ENCODE peak calls at places on chromosomes 7 and 10, in six cellular contexts. One of them, this sample, is unnamed. For H3K9me3, the result is how much of the 10 kb centered on the place peaks cover.

GRCh38 chr7:114554781-114555537 is 140.3 kb downstream of the FOXP2 start:
- DNase-seq in IMR-90: peak
- DNase-seq in Panc1: no peak
- DNase-seq in neuronal stem cell: no peak
- DNase-seq in heart right ventricle: no peak
- DNase-seq in ovary: no peak
- DNase-seq in this sample: no peak

GRCh38 chr10:122521011-122521410 is 39.5 kb upstream of the DMBT1 start:
- DNase-seq in ovary: no peak
- DNase-seq in IMR-90: no peak
- DNase-seq in neuronal stem cell: no peak
- DNase-seq in heart right ventricle: no peak
- DNase-seq in Panc1: no peak
- DNase-seq in this sample: no peak

GRCh38 chr7:68384581-68384980 is 1213.7 kb upstream of the AUTS2 start:
- DNase-seq in IMR-90: no peak
- DNase-seq in ovary: no peak
- DNase-seq in heart right ventricle: no peak
- DNase-seq in Panc1: no peak
- DNase-seq in neuronal stem cell: no peak
- DNase-seq in this sample: no peak

GRCh38 chr7:107236857-107237256 is 68.1 kb downstream of the HBP1 start:
- DNase-seq in IMR-90: peak
- DNase-seq in heart right ventricle: no peak
- DNase-seq in ovary: no peak
- DNase-seq in Panc1: no peak
- DNase-seq in neuronal stem cell: no peak
- DNase-seq in this sample: no peak

GRCh38 chr7:151115121-151115835 is 29.0 kb downstream of the AGAP3 start:
- DNase-seq in IMR-90: peak
- DNase-seq in Panc1: no peak
- DNase-seq in ovary: no peak
- DNase-seq in neuronal stem cell: no peak
- DNase-seq in heart right ventricle: no peak
- DNase-seq in this sample: no peak

GRCh38 chr7:44162785-44163395 is 21.8 kb upstream of the MYL7 start:
- DNase-seq in IMR-90: no peak
- DNase-seq in Panc1: no peak
- DNase-seq in ovary: no peak
- DNase-seq in heart right ventricle: no peak
- DNase-seq in neuronal stem cell: no peak
- DNase-seq in this sample: no peak

GRCh38 chr7:47553309-47553708 is 28.6 kb downstream of the TNS3 start:
- DNase-seq in heart right ventricle: no peak
- DNase-seq in ovary: no peak
- DNase-seq in neuronal stem cell: no peak
- DNase-seq in Panc1: no peak
- DNase-seq in IMR-90: peak
- DNase-seq in this sample: no peak

GRCh38 chr7:64867863-64868440 is 35.1 kb upstream of the ZNF273 start:
- DNase-seq in heart right ventricle: no peak
- DNase-seq in ovary: no peak
- DNase-seq in Panc1: no peak
- DNase-seq in IMR-90: no peak
- DNase-seq in neuronal stem cell: no peak
- DNase-seq in this sample: no peak

GRCh38 chr10:115417585-115418265 is 324.6 kb downstream of the ATRNL1 start:
- DNase-seq in heart right ventricle: no peak
- DNase-seq in Panc1: peak
- DNase-seq in IMR-90: peak
- DNase-seq in ovary: no peak
- DNase-seq in neuronal stem cell: peak
- DNase-seq in this sample: no peak

GRCh38 chr10:78634835-78635234 is 433.9 kb upstream of the ZMIZ1 start:
- DNase-seq in heart right ventricle: no peak
- DNase-seq in ovary: no peak
- DNase-seq in Panc1: peak
- DNase-seq in neuronal stem cell: no peak
- DNase-seq in IMR-90: peak
- DNase-seq in this sample: no peak
- H3K9me3 ChIP-seq in heart right ventricle: under half
- H3K9me3 ChIP-seq in ovary: under half
- H3K9me3 ChIP-seq in Panc1: under half
- H3K9me3 ChIP-seq in neuronal stem cell: under half
- H3K9me3 ChIP-seq in IMR-90: under half
- H3K9me3 ChIP-seq in this sample: under half

DNA sequence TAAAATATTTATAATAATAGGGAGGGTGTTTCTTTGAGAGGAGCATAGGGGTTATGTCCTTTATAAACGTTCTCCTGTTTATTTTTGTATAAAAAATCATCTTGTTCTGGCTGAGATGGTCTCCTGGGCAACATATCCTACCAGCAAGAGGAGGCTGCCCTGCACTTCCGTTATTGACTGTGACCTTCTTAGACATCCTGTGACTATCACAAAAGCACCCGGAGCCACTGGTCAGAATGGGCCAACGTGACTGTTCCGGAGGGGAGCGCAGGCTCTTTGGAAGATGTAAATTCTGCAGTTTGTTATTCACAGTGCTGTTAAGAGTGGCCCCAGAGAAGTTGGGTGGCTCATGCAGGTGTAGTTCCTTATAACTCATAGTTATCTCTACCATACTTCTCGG is 667.4 kb upstream of the FOXK1 start:
- DNase-seq in Panc1: no peak
- DNase-seq in neuronal stem cell: no peak
- DNase-seq in ovary: no peak
- DNase-seq in heart right ventricle: no peak
- DNase-seq in IMR-90: no peak
- DNase-seq in this sample: no peak
- H3K9me3 ChIP-seq in Panc1: under half
- H3K9me3 ChIP-seq in neuronal stem cell: under half
- H3K9me3 ChIP-seq in ovary: under half
- H3K9me3 ChIP-seq in heart right ventricle: under half
- H3K9me3 ChIP-seq in IMR-90: under half
- H3K9me3 ChIP-seq in this sample: under half

DNA sequence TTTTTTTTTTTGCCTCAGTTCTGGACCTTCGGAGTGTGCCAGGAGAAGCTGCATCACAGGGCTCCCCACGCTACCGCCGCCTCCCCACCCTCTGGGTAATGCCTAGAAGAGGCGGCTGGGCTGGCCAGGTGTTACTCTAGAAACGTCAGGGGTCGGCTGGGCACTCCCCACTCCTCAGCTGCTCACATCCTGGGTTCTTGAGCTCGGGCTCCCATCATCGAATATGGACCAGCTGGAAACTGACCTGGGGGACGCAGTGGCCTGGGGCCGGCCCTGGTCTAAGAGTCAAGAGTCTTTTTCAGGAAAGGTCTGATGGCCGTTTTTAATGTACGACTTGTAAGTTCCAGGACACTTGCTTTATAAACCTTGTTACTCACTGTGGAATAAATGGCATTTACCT is 326.5 kb downstream of the WDR37 start:
- DNase-seq in Panc1: no peak
- DNase-seq in neuronal stem cell: no peak
- DNase-seq in heart right ventricle: no peak
- DNase-seq in IMR-90: no peak
- DNase-seq in ovary: no peak
- DNase-seq in this sample: no peak
- H3K9me3 ChIP-seq in Panc1: under half
- H3K9me3 ChIP-seq in neuronal stem cell: under half
- H3K9me3 ChIP-seq in heart right ventricle: under half
- H3K9me3 ChIP-seq in IMR-90: under half
- H3K9me3 ChIP-seq in ovary: under half
- H3K9me3 ChIP-seq in this sample: under half

GRCh38 chr10:121326905-121327304 is 271.3 kb downstream of the FGFR2 start:
- DNase-seq in Panc1: no peak
- DNase-seq in IMR-90: no peak
- DNase-seq in neuronal stem cell: no peak
- DNase-seq in heart right ventricle: no peak
- DNase-seq in ovary: no peak
- DNase-seq in this sample: no peak
- H3K9me3 ChIP-seq in Panc1: under half
- H3K9me3 ChIP-seq in IMR-90: under half
- H3K9me3 ChIP-seq in neuronal stem cell: under half
- H3K9me3 ChIP-seq in heart right ventricle: under half
- H3K9me3 ChIP-seq in ovary: under half
- H3K9me3 ChIP-seq in this sample: under half

DNA sequence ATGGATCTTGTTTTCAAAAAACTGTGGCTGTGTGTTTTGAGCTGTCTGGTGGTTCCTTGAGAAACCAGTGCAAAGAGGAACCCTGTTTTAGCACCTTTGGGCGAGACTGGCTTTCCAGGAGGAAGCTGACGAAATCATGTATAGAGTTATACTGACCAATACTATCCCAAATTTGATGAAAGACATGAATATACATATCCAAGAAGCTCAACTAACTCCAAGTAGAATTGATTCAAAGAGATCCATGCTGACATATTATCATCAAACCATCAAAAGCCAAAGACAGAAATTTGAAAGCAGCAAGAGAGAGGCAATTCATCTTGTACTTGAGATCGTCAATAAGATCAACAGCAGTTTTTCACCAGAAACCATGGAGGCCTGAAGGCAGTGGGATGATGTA is 610.7 kb downstream of the DNAJB6 start:
- DNase-seq in ovary: no peak
- DNase-seq in heart right ventricle: no peak
- DNase-seq in Panc1: no peak
- DNase-seq in IMR-90: no peak
- DNase-seq in neuronal stem cell: no peak
- DNase-seq in this sample: no peak
- H3K9me3 ChIP-seq in ovary: under half
- H3K9me3 ChIP-seq in heart right ventricle: under half
- H3K9me3 ChIP-seq in Panc1: under half
- H3K9me3 ChIP-seq in IMR-90: half or more
- H3K9me3 ChIP-seq in neuronal stem cell: under half
- H3K9me3 ChIP-seq in this sample: under half

DNA sequence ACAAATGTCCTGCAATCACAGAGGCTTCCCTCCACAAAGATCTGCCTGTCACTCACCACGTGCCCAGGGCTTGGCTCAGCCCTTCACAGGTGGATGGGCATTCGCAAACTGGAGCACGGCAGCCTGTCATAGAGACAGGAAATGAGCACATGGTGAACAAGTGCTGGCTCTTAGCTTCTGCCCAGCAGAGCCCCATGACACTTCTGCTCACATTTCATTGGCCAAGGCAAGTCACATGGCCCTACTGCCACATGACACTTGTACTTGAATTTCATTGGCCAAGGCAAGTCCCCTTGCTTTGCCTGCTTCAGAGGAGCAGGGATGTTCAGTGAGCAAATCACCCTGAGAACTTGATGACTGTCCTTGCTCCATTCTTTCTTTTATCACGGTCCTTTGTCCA is 110.8 kb upstream of the PPP2R2D start:
- DNase-seq in Panc1: no peak
- DNase-seq in IMR-90: no peak
- DNase-seq in neuronal stem cell: no peak
- DNase-seq in ovary: no peak
- DNase-seq in heart right ventricle: no peak
- DNase-seq in this sample: no peak
- H3K9me3 ChIP-seq in Panc1: under half
- H3K9me3 ChIP-seq in IMR-90: under half
- H3K9me3 ChIP-seq in neuronal stem cell: under half
- H3K9me3 ChIP-seq in ovary: under half
- H3K9me3 ChIP-seq in heart right ventricle: under half
- H3K9me3 ChIP-seq in this sample: under half

GRCh38 chr7:99531354-99531765 is 20.6 kb downstream of the FAM200A start:
- DNase-seq in Panc1: no peak
- DNase-seq in ovary: no peak
- DNase-seq in IMR-90: no peak
- DNase-seq in heart right ventricle: no peak
- DNase-seq in neuronal stem cell: no peak
- DNase-seq in this sample: no peak
- H3K9me3 ChIP-seq in Panc1: half or more
- H3K9me3 ChIP-seq in ovary: under half
- H3K9me3 ChIP-seq in IMR-90: half or more
- H3K9me3 ChIP-seq in heart right ventricle: under half
- H3K9me3 ChIP-seq in neuronal stem cell: half or more
- H3K9me3 ChIP-seq in this sample: under half

GRCh38 chr7:30575910-30576309 is 18.8 kb upstream of the GARS1 start:
- DNase-seq in Panc1: no peak
- DNase-seq in ovary: no peak
- DNase-seq in neuronal stem cell: no peak
- DNase-seq in heart right ventricle: no peak
- DNase-seq in IMR-90: no peak
- DNase-seq in this sample: no peak
- H3K9me3 ChIP-seq in Panc1: under half
- H3K9me3 ChIP-seq in ovary: under half
- H3K9me3 ChIP-seq in neuronal stem cell: half or more
- H3K9me3 ChIP-seq in heart right ventricle: under half
- H3K9me3 ChIP-seq in IMR-90: under half
- H3K9me3 ChIP-seq in this sample: under half

This sample was measured in T-helper 17 cell.